ENCODE peak calls at places on chromosome 3, in nine cellular contexts. Y is kidney, I is cardiac muscle cell, D is astrocyte, W is mesendoderm, A is prostate gland, Q is HepG2, E is neural progenitor cell, N is upper lobe of left lung. X is an unnamed sample.

GRCh38 chr3:48157950-48158376 is 30.3 kb downstream of the CDC25A start:
- DNase-seq in E (peak; percentile 84), A (peak; percentile 6), Y (no peak), I (peak; percentile 78), Q (peak; percentile 47), D (peak; percentile 28), N (peak; percentile 29), W (peak; percentile 86), X (peak; percentile 77)

GRCh38 chr3:55242921-55243320 is 244.2 kb downstream of the WNT5A start:
- DNase-seq in Y (no peak), I (no peak), N (no peak), W (no peak), Q (no peak), A (no peak), D (no peak), E (peak; percentile 72), X (no peak)

GRCh38 chr3:43638594-43639447 is 17.0 kb upstream of the ANO10 start:
- DNase-seq in D (peak; percentile 54), W (peak; percentile 64), I (peak; percentile 1), Y (no peak), E (peak; percentile 6), Q (no peak), A (no peak), N (peak; percentile 77), X (peak; percentile 39)

GRCh38 chr3:36774072-36774471 is 9.7 kb upstream of the DCLK3 start:
- DNase-seq in Y (no peak), N (no peak), E (no peak), Q (no peak), W (no peak), A (no peak), D (no peak), I (no peak), X (peak; percentile 4)

GRCh38 chr3:191417457-191417729 is 43.6 kb upstream of the PYDC2 start:
- DNase-seq in D (no peak), N (no peak), Y (no peak), E (no peak), Q (no peak), W (no peak), A (no peak), I (no peak), X (no peak)

GRCh38 chr3:97613139-97613538 is 151.4 kb upstream of the ARL6 start:
- DNase-seq in Q (no peak), Y (no peak), I (no peak), W (no peak), E (no peak), A (no peak), N (no peak), D (no peak), X (no peak)

GRCh38 chr3:188916934-188917391 is 254.8 kb upstream of the TPRG1 start:
- DNase-seq in Y (no peak), Q (no peak), W (no peak), D (no peak), E (no peak), A (no peak), N (no peak), I (no peak), X (no peak)

GRCh38 chr3:187968883-187969580 is 184.9 kb upstream of the LPP start:
- DNase-seq in Q (peak; percentile 59), I (no peak), E (no peak), D (peak; percentile 60), Y (no peak), W (no peak), N (peak; percentile 67), A (no peak), X (peak; percentile 59)

GRCh38 chr3:17384567-17385296 is 357.7 kb downstream of the TBC1D5 start:
- DNase-seq in E (no peak), I (no peak), Y (no peak), D (no peak), W (peak; percentile 3), A (no peak), N (no peak), Q (no peak), X (no peak)

GRCh38 chr3:141335531-141336042 is 32.7 kb upstream of the ZBTB38 start:
- DNase-seq in Q (no peak), Y (no peak), D (no peak), A (no peak), N (no peak), W (no peak), I (no peak), E (no peak), X (peak; percentile 37)

GRCh38 chr3:24529210-24529609 is 34.6 kb upstream of the THRB start:
- DNase-seq in N (no peak), A (no peak), Y (no peak), E (no peak), I (no peak), D (no peak), W (no peak), Q (no peak), X (no peak)

GRCh38 chr3:194311000-194311399 is 40.1 kb downstream of the CPN2 start:
- DNase-seq in A (no peak), Y (no peak), Q (no peak), W (no peak), E (no peak), N (no peak), I (no peak), D (no peak), X (no peak)

GRCh38 chr3:106198828-106199194 is 330.0 kb upstream of the CBLB start:
- DNase-seq in A (no peak), W (no peak), E (no peak), N (no peak), D (no peak), Y (no peak), Q (no peak), I (no peak), X (peak; percentile 94)

GRCh38 chr3:192892981-192893827 is 24.5 kb downstream of the MB21D2 start:
- DNase-seq in Y (peak; percentile 74), I (no peak), D (peak; percentile 98), E (peak; percentile 33), Q (no peak), N (peak; percentile 75), W (peak; percentile 77), A (peak; percentile 10), X (peak; percentile 98)

GRCh38 chr3:195372220-195372619 is 70.6 kb downstream of the ACAP2 start:
- DNase-seq in N (no peak), Y (no peak), E (no peak), I (no peak), W (no peak), A (no peak), D (no peak), Q (no peak), X (no peak)

GRCh38 chr3:63030666-63031065 is 155.4 kb upstream of the CADPS start:
- DNase-seq in Y (no peak), N (no peak), I (peak; percentile 25), D (no peak), A (no peak), W (no peak), Q (no peak), E (no peak), X (no peak)

GRCh38 chr3:78951546-78951945 is 816.3 kb downstream of the ROBO1 start:
- DNase-seq in D (peak; percentile 26), A (no peak), W (no peak), Y (no peak), E (no peak), N (no peak), Q (no peak), I (no peak), X (peak; percentile 91)

GRCh38 chr3:185089343-185089742 is 63.5 kb downstream of the C3orf70 start:
- DNase-seq in N (no peak), I (no peak), A (no peak), Q (no peak), W (peak; percentile 25), Y (no peak), E (no peak), D (peak; percentile 59), X (no peak)

GRCh38 chr3:64687781-64688515 is at the start of gene ADAMTS9:
- DNase-seq in D (peak; percentile 56), A (peak; percentile 86), I (peak; percentile 91), W (peak; percentile 90), Y (peak; percentile 96), E (peak; percentile 92), Q (no peak), N (peak; percentile 73), X (peak; percentile 73)

GRCh38 chr3:141227752-141228151 is 3.9 kb upstream of the PXYLP1 start:
- DNase-seq in I (no peak), Q (no peak), N (no peak), Y (no peak), E (no peak), W (no peak), A (no peak), D (peak; percentile 56), X (peak; percentile 70)

GRCh38 chr3:128252083-128252482 is 98.8 kb downstream of the EEFSEC start:
- DNase-seq in W (peak; percentile 48), E (peak; percentile 29), Y (no peak), A (no peak), I (no peak), N (no peak), Q (peak; percentile 44), D (no peak), X (no peak)
- H3K36me3 ChIP-seq in W (no peaks in the 10 kb centered on the region), E (no peaks in the 10 kb centered on the region), Y (peaks cover 4% of the 10 kb centered on the region), A (no peaks in the 10 kb centered on the region), I (no peaks in the 10 kb centered on the region), N (no peaks in the 10 kb centered on the region), Q (peaks cover 8% of the 10 kb centered on the region), D (no peaks in the 10 kb centered on the region), X (no peaks in the 10 kb centered on the region)

GRCh38 chr3:156678216-156678615 is 3.8 kb downstream of the TIPARP start:
- DNase-seq in E (no peak), Y (no peak), Q (no peak), A (no peak), N (no peak), D (no peak), W (no peak), I (no peak), X (no peak)
- H3K36me3 ChIP-seq in E (peaks cover 4% of the 10 kb centered on the region), Y (peaks cover 9% of the 10 kb centered on the region), Q (peaks cover 4% of the 10 kb centered on the region), A (no peaks in the 10 kb centered on the region), N (no peaks in the 10 kb centered on the region), D (peaks cover 26% of the 10 kb centered on the region), W (peaks cover 4% of the 10 kb centered on the region), I (peaks cover 45% of the 10 kb centered on the region), X (peaks cover 5% of the 10 kb centered on the region)

DNA sequence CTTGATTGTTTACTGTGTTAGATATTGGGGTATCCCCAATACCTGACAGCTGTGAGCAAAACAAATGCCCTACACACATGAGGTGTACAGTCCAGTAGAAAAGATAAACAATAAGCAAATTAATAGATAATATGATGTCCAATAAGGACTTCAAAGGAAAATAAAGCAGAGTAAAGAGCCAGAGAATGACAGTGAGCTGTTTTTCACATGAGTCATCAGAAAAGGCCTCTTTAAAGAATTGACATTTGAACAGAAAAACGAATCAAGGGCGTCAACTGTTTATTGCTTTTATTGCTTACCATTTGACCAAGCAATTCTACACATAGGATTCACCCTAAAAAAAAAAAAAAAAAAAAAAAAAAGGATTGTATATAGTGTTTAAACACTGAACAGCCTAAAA is 96.6 kb upstream of the FLNB start:
- DNase-seq in Q (peak; percentile 15), W (no peak), Y (no peak), N (no peak), I (no peak), A (no peak), D (peak; percentile 28), E (no peak), X (peak; percentile 34)
- H3K36me3 ChIP-seq in Q (peaks cover 8% of the 10 kb centered on the region), W (no peaks in the 10 kb centered on the region), Y (peaks cover 9% of the 10 kb centered on the region), N (peaks cover 5% of the 10 kb centered on the region), I (peaks cover 20% of the 10 kb centered on the region), A (peaks cover 5% of the 10 kb centered on the region), D (peaks cover 14% of the 10 kb centered on the region), E (peaks cover 2% of the 10 kb centered on the region), X (no peaks in the 10 kb centered on the region)

DNA sequence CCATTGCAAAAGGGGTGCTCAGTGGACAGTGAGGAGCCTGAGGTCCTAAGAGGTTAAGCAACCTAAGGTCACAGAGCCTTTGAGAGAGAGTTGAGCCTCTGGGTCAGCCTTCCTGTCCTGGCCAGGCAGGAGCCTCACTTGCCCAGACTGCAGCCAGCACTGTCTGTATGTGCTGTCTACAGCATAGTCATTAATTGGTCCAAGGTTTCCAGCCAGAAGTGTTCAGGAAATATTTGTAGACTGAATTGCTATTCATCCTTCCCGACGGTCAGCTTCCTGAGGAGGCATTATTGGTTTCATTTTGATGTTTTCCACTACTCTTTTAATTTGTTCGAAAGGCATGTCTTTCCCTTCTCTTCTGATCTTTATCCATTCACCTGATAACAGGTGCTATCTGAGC is 8.0 kb downstream of the SEC13 start:
- DNase-seq in E (no peak), Y (no peak), I (no peak), A (no peak), D (no peak), N (no peak), Q (no peak), W (no peak), X (no peak)
- H3K36me3 ChIP-seq in E (peaks cover 6% of the 10 kb centered on the region), Y (peaks cover 58% of the 10 kb centered on the region), I (peaks cover 61% of the 10 kb centered on the region), A (peaks cover 12% of the 10 kb centered on the region), D (peaks cover 85% of the 10 kb centered on the region), N (peaks cover 18% of the 10 kb centered on the region), Q (peaks cover 39% of the 10 kb centered on the region), W (peaks cover 16% of the 10 kb centered on the region), X (peaks cover 36% of the 10 kb centered on the region)

X was measured in fibroblast of lung.